ENCODE peak calls at places on chromosome 14, in seven cellular contexts. D is SK-N-SH, F is GM12878, Y is K562, J is HepG2, L is HCT116, C is H1. A is an unnamed sample.

GRCh38 chr14:67970923-67971322 is 151.3 kb downstream of the RAD51B start:
- DNase-seq in D (no peak), F (no peak), Y (no peak), J (no peak), L (no peak), C (no peak), A (no peak)

GRCh38 chr14:88985654-88986053 is 161.2 kb downstream of the TTC8 start:
- DNase-seq in D (peak), F (no peak), Y (no peak), J (no peak), L (no peak), C (no peak), A (no peak)

GRCh38 chr14:44912041-44912869 is 49.5 kb downstream of the KLHL28 start:
- DNase-seq in D (peak), F (no peak), Y (no peak), J (no peak), L (no peak), C (no peak), A (no peak)

GRCh38 chr14:68361231-68361630 is 431.6 kb downstream of the ZFP36L1 start:
- DNase-seq in D (no peak), F (no peak), Y (no peak), J (no peak), L (no peak), C (no peak), A (no peak)

GRCh38 chr14:94367896-94368590 is 20.4 kb downstream of the SERPINA1 start:
- DNase-seq in D (no peak), F (no peak), Y (no peak), J (no peak), L (no peak), C (no peak), A (no peak)

GRCh38 chr14:102481791-102482238 is 27.8 kb downstream of the ANKRD9 start:
- DNase-seq in D (no peak), F (no peak), Y (no peak), J (peak), L (peak), C (no peak), A (peak)

GRCh38 chr14:97426776-97427175 is 629.6 kb downstream of the VRK1 start:
- DNase-seq in D (no peak), F (no peak), Y (no peak), J (no peak), L (no peak), C (no peak), A (no peak)

GRCh38 chr14:69376439-69376838 is 21.7 kb downstream of the ERH start:
- DNase-seq in D (no peak), F (no peak), Y (no peak), J (peak), L (no peak), C (no peak), A (no peak)

GRCh38 chr14:24235804-24236688 is 3.3 kb downstream of the GMPR2 start:
- DNase-seq in D (no peak), F (no peak), Y (no peak), J (no peak), L (no peak), C (no peak), A (no peak)

GRCh38 chr14:48925184-48925583 is 661.0 kb downstream of the RPS29 start:
- DNase-seq in D (no peak), F (no peak), Y (no peak), J (no peak), L (no peak), C (no peak), A (no peak)

GRCh38 chr14:104872469-104873341 is 7.6 kb downstream of the CEP170B start:
- DNase-seq in D (no peak), F (no peak), Y (peak), J (no peak), L (no peak), C (no peak), A (no peak)

GRCh38 chr14:24196071-24197061 is 1.1 kb upstream of the TM9SF1 start:
- DNase-seq in D (no peak), F (peak), Y (no peak), J (peak), L (no peak), C (no peak), A (no peak)

GRCh38 chr14:39366460-39367386 is 65.5 kb downstream of the FBXO33 start:
- DNase-seq in D (no peak), F (no peak), Y (no peak), J (no peak), L (no peak), C (no peak), A (no peak)

GRCh38 chr14:39434401-39434800 is 2.2 kb upstream of the FBXO33 start:
- DNase-seq in D (no peak), F (no peak), Y (no peak), J (no peak), L (no peak), C (no peak), A (no peak)

GRCh38 chr14:35975814-35976213 is 149.7 kb downstream of the BRMS1L start:
- DNase-seq in D (no peak), F (no peak), Y (no peak), J (no peak), L (no peak), C (no peak), A (no peak)

GRCh38 chr14:105168979-105169507 is 467 bp upstream of the JAG2 start:
- DNase-seq in D (peak), F (no peak), Y (peak), J (no peak), L (no peak), C (no peak), A (peak)

GRCh38 chr14:90193925-90194324 is 62.4 kb upstream of the PSMC1 start:
- DNase-seq in D (peak), F (no peak), Y (peak), J (peak), L (peak), C (no peak), A (peak)

DNA sequence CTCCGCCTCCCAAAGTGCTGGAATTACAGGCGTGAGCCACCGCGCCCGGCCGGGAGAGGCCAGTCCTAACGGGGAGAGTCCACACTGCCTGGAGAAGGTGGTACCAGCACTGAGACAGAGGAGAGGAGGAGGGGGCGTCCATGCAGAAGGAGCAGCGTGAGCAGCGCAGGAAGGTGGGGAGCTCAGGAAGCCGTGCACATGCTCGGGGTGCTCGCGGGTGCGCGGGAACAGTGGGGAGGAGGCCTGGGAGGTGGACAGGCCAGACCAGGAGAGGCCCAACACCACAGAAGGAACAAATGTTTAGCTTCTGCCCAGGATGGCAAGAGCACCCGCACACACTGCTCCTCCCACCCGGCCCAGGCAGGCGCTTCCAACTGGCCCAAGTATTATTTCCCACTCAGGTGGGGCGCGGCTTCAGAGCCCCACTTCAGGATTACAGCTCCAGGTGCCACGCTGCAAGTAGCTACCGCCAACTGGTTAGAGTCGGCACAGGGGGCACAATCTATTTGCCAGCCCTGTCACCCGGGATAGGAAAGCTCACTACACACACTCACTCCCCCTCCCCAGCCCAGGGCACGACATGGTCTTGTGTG is 80.8 kb upstream of the BCL11B start:
- DNase-seq in D (no peak), F (no peak), Y (no peak), J (no peak), L (no peak), C (no peak), A (no peak)
- TF ChIP-seq JUND in D (no peak), F (no peak), Y (no peak), J (no peak), L (no peak), C (no peak), A (no peak)

DNA sequence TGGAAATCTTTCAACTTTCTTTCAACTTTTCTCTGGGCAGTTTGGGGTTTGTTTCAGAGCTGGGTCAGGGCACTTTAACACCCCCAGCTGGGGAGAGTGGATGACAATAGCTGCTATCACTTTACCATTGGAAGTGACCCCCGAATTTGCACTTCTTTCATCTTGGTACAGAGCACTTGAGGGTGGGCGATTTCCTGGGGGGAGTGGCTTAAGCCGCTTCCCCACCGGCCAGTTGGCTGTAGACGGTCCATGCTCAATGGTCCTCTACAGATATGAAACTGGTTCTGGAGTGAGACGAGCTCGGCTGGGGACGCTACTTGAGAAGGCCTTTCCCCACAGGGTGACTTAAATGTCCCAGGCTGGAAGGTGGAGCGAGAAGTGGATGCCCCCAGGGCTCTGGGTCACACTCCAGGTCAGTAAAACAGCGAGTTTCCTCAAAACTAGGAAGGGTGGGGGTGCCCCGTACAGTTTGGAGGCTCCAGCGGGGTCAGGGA is at the start of gene VRTN:
- DNase-seq in D (no peak), F (no peak), Y (no peak), J (no peak), L (no peak), C (peak), A (no peak)
- TF ChIP-seq JUND in D (no peak), F (no peak), Y (no peak), J (no peak), L (no peak), C (no peak), A (no peak)

GRCh38 chr14:29759521-29760340 is 167.9 kb downstream of the PRKD1 start:
- DNase-seq in D (no peak), F (peak), Y (no peak), J (no peak), L (no peak), C (no peak), A (no peak)
- TF ChIP-seq JUND in D (no peak), F (no peak), Y (no peak), J (no peak), L (no peak), C (no peak), A (no peak)

DNA sequence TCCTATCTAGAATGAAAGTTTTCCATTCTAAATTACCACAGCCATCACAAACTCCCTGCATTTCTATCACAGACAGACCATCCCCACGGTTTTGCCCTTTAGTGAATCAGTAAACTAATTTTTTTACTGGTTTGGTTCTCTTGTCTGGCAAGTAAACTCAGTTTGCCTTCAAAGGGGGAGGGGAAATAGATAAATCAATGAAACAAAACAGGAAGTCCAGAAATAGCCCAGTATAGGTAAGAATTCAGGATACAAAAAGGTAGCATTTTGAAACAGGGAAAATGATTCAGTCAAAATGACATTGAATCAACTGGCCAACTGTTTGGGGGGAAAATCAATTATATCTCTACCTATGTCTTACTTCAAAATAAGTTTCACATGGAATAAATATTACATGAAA is 15.8 kb upstream of the BAZ1A start:
- DNase-seq in D (no peak), F (no peak), Y (no peak), J (no peak), L (no peak), C (no peak), A (no peak)
- TF ChIP-seq JUND in D (no peak), F (no peak), Y (no peak), J (no peak), L (no peak), C (no peak), A (no peak)

DNA sequence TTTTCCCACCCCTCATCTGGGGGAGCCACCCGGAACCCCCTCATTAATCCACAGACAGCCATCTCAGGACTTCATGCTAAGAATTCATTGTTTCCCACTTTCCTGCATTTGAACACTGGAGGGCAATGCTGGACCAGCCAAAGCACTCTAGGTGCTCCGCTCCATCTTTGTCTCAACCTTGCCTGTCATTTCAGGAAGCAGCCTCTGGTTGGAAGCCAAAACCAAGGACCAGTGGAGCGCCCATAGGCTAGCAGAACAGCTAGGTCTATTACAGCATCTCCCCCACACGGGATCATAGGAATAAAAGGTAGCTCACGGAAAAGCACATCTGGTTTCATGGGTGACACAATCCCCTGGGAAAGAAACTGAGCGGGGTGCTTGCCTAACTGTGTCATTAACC is 197.1 kb downstream of the DAD1 start:
- DNase-seq in D (peak), F (peak), Y (peak), J (peak), L (peak), C (peak), A (peak)
- TF ChIP-seq JUND in D (no peak), F (no peak), Y (no peak), J (no peak), L (no peak), C (no peak), A (no peak)

DNA sequence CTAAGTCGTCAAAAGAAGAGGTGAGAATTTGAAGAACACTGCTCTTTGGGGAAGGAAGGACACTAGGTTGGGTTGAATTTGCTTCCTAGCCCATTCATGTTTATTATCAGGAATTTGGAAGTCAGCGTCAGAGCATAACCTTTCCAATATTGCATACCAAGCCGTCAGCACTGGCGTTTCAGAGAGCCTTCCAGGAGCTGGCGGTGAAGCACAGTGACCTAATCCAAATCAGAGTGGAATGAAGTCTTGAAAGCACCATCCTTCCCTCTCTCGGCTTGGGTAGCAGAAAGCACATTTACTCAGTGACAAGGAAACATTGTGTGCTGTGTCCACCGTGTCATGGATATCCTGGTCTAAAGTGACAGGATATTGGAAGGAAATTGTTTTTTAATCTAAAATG is 240.3 kb upstream of the PELI2 start:
- DNase-seq in D (no peak), F (no peak), Y (no peak), J (no peak), L (no peak), C (no peak), A (no peak)
- TF ChIP-seq JUND in D (no peak), F (no peak), Y (no peak), J (no peak), L (no peak), C (no peak), A (no peak)

GRCh38 chr14:101444116-101444515 is 117.2 kb upstream of the DIO3 start:
- DNase-seq in D (no peak), F (no peak), Y (no peak), J (no peak), L (no peak), C (no peak), A (peak)
- TF ChIP-seq JUND in D (no peak), F (no peak), Y (no peak), J (no peak), L (no peak), C (no peak), A (no peak)

DNA sequence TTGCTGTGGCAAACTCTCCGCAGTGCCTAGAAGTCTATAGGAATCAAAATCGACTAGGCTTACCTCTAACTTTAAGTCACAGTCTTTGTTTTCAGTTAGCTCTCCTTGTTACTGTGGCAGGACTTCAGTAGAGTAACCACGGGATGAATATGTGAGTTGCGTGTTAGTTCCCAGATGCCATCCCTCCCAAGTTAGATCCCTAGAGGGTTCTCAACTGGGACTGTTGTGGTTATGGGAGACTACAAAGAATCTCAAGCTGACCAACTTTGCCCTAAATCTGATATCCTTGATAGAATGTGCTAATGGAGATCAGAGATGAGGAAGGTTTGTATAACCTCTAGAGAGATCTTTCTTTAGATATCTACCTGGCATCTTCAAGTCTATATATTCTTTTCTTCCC is 208.1 kb downstream of the AKAP6 start:
- DNase-seq in D (no peak), F (no peak), Y (no peak), J (no peak), L (no peak), C (no peak), A (no peak)
- TF ChIP-seq JUND in D (no peak), F (no peak), Y (no peak), J (no peak), L (no peak), C (no peak), A (no peak)

DNA sequence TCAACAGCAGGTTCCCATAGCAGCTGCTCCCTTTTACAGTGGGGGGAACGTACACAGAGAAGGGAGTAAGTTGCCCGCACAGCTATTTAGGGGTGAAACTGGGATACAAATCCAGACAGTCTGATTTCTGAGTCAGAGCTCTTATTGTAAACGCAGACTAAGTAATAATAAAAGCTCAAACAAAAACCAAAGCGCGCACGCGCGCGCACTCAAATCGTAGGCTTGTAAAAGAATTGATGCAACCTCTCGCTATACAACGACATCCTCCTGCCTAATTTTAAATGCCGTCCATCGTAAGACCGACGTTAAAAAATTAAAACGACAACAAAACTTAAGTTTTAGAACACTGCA is 747 bp upstream of the DACT1 start:
- DNase-seq in D (no peak), F (no peak), Y (no peak), J (no peak), L (no peak), C (no peak), A (peak)
- TF ChIP-seq JUND in D (no peak), F (no peak), Y (no peak), J (no peak), L (no peak), C (no peak), A (no peak)